ENCODE peak calls at places on chromosomes 13 and 19, in five cellular contexts. X is kidney glomerular epithelial cell; J is activated CD4-positive, alpha-beta T cell treated with anti-CD3 and anti-CD28 coated beads for 48 hours; Z is stimulated activated CD8-positive, alpha-beta memory T cell treated with anti-CD3 and anti-CD28 coated beads, Interleukin-15, amount 100 ng/mL, for 24 hours; U is stimulated activated naive B cell treated with anti-CD40 and anti-IgM and Interleukin-4, amounts not matched to agents 10 μg/mL and 1 μg/mL and 100 μg/mL, for 72 hours. N is an unnamed sample.

GRCh38 chr13:99926014-99926731 is 45.4 kb downstream of the ZIC5 start:
- DNase-seq in X (peak), Z (no peak), U (no peak), J (no peak), N (peak)

GRCh38 chr19:18865973-18866799 is 29.8 kb downstream of the CERS1 start:
- DNase-seq in X (peak), Z (peak), J (peak), U (no peak), N (peak)

GRCh38 chr13:101869553-101869952 is 417.1 kb downstream of the ITGBL1 start:
- DNase-seq in U (no peak), J (no peak), Z (no peak), X (no peak), N (peak)

GRCh38 chr19:12969292-12969988 is at the start of gene DAND5:
- DNase-seq in U (no peak), Z (no peak), J (no peak), X (no peak), N (no peak)

GRCh38 chr13:42181381-42181953 is 90.5 kb upstream of the AKAP11 start:
- DNase-seq in U (no peak), J (no peak), Z (no peak), X (no peak), N (no peak)

GRCh38 chr13:98189841-98190505 is 12.9 kb upstream of the RNF113B start:
- DNase-seq in U (no peak), X (peak), Z (no peak), J (no peak), N (no peak)

GRCh38 chr13:31310781-31311180 is 111.0 kb downstream of the B3GLCT start:
- DNase-seq in Z (no peak), U (no peak), J (no peak), X (peak), N (peak)

GRCh38 chr13:55160911-55161310 is 1979.8 kb upstream of the PRR20A start:
- DNase-seq in U (no peak), J (no peak), X (no peak), Z (no peak), N (no peak)

N was measured in foreskin fibroblast.